ENCODE peak calls at places on chromosomes 2 and 18, in ten cellular contexts. G is HCEC 1CT; Q is fibroblast of villous mesenchyme; O is upper lobe of right lung; V is GM12864; U is right cardiac atrium; E is activated CD4-positive, alpha-beta T cell treated with anti-CD3 and anti-CD28 coated beads for 48 hours; Z is IMR-90; L is D341Med; S is stimulated activated naive CD4-positive, alpha-beta T cell. T is an unnamed sample.

GRCh38 chr18:1806884-1807615 is 764.3 kb downstream of the METTL4 start:
- DNase-seq in O (no peak), S (no peak), E (no peak), Q (no peak), L (no peak), Z (no peak), V (no peak), G (no peak), U (no peak), T (no peak)

GRCh38 chr18:36419913-36420531 is 122.5 kb downstream of the FHOD3 start:
- DNase-seq in L (no peak), Q (no peak), S (no peak), E (peak), O (no peak), Z (peak), V (no peak), G (peak), U (no peak), T (peak)

GRCh38 chr2:67463810-67464209 is 66.7 kb downstream of the ETAA1 start:
- DNase-seq in O (no peak), E (no peak), U (no peak), Q (no peak), V (no peak), G (no peak), Z (peak), S (no peak), L (peak), T (no peak)

GRCh38 chr18:68660355-68661183 is 54.3 kb downstream of the TMX3 start:
- DNase-seq in E (no peak), O (no peak), V (peak), Q (peak), Z (peak), L (peak), G (peak), S (no peak), U (no peak), T (no peak)

GRCh38 chr2:181457741-181458425 is 697 bp downstream of the ITGA4 start:
- DNase-seq in U (peak), L (no peak), E (peak), G (peak), Q (peak), S (peak), O (peak), V (peak), Z (peak), T (peak)

GRCh38 chr2:166179201-166179600 is 51.4 kb upstream of the SCN1A start:
- DNase-seq in E (no peak), G (peak), L (no peak), O (no peak), Q (peak), U (no peak), S (no peak), V (no peak), Z (peak), T (no peak)

GRCh38 chr2:14702258-14702657 is 69.7 kb downstream of the LRATD1 start:
- DNase-seq in Q (no peak), L (no peak), V (no peak), S (no peak), Z (peak), G (peak), O (no peak), E (no peak), U (no peak), T (no peak)

GRCh38 chr18:59629894-59630293 is 67.3 kb downstream of the CCBE1 start:
- DNase-seq in Q (peak), G (no peak), Z (no peak), E (no peak), U (peak), V (no peak), L (no peak), O (no peak), S (no peak), T (no peak)

GRCh38 chr2:84055816-84056215 is 403.3 kb downstream of the SUCLG1 start:
- DNase-seq in G (no peak), U (no peak), Z (no peak), S (no peak), O (no peak), Q (no peak), L (no peak), E (no peak), V (no peak), T (no peak)

GRCh38 chr2:163173591-163173990 is 335.0 kb upstream of the KCNH7 start:
- DNase-seq in L (no peak), G (no peak), O (no peak), Z (no peak), E (no peak), U (no peak), S (no peak), V (no peak), Q (no peak), T (no peak)

GRCh38 chr2:227325824-227326195 is 759 bp downstream of the MFF start:
- DNase-seq in S (no peak), V (no peak), Q (peak), U (peak), G (peak), Z (peak), O (peak), L (peak), E (peak), T (peak)

GRCh38 chr2:64143154-64144056 is 815 bp downstream of the PELI1 start:
- DNase-seq in E (peak), U (no peak), S (peak), L (peak), Z (peak), G (peak), O (peak), Q (peak), V (no peak), T (peak)

GRCh38 chr2:231672617-231673347 is 35.5 kb upstream of the PTMA start:
- DNase-seq in E (peak), S (no peak), O (peak), L (peak), V (no peak), U (peak), Z (peak), Q (peak), G (peak), T (peak)

GRCh38 chr2:220198911-220199310 is 571.5 kb downstream of the SLC4A3 start:
- DNase-seq in G (peak), V (no peak), L (no peak), Z (peak), Q (peak), U (no peak), E (no peak), O (no peak), S (no peak), T (no peak)

GRCh38 chr2:209526541-209526940 is 102.7 kb downstream of the MAP2 start:
- DNase-seq in V (no peak), S (no peak), Z (peak), E (no peak), Q (peak), L (no peak), G (peak), O (no peak), U (no peak), T (peak)

GRCh38 chr2:54803783-54804758 is 80.6 kb downstream of the EML6 start:
- DNase-seq in O (no peak), L (no peak), U (no peak), E (no peak), S (no peak), Q (no peak), V (no peak), Z (no peak), G (no peak), T (no peak)

GRCh38 chr2:204933735-204934361 is 388.6 kb downstream of the PARD3B start:
- DNase-seq in L (no peak), Z (no peak), O (no peak), Q (no peak), E (no peak), V (no peak), G (no peak), U (no peak), S (no peak), T (no peak)

T was measured in GM06990.